ENCODE peak calls at places on chromosomes 6 and 20, in eight cellular contexts. T is PC-9; S is tibial artery; G is OCI-LY7; P is tibial nerve; N is right cardiac atrium; L is uterus; A is CD8-positive, alpha-beta memory T cell. J is an unnamed sample.

GRCh38 chr6:138520463-138520862 is 21.2 kb upstream of the NHSL1 start:
- DNase-seq in S (no peak), A (no peak), P (no peak), T (no peak), N (no peak), G (peak), L (no peak), J (no peak)

GRCh38 chr6:1993049-1993448 is 252.4 kb downstream of the GMDS start:
- DNase-seq in L (no peak), N (no peak), T (no peak), P (no peak), G (no peak), S (no peak), A (no peak), J (no peak)

GRCh38 chr20:63322146-63322922 is 29.3 kb downstream of the COL20A1 start:
- DNase-seq in T (no peak), G (no peak), N (no peak), P (no peak), S (peak), A (peak), L (no peak), J (no peak)

GRCh38 chr6:116106146-116106545 is 5.5 kb downstream of the NT5DC1 start:
- DNase-seq in P (no peak), T (no peak), N (no peak), A (no peak), G (no peak), L (no peak), S (no peak), J (peak)

GRCh38 chr6:16243055-16243454 is 4.7 kb downstream of the GMPR start:
- DNase-seq in P (no peak), G (no peak), S (peak), A (no peak), N (no peak), L (no peak), T (no peak), J (no peak)

GRCh38 chr6:42740725-42741124 is 5.2 kb downstream of the TBCC start:
- DNase-seq in P (no peak), N (no peak), G (no peak), T (no peak), A (no peak), L (no peak), S (no peak), J (no peak)

GRCh38 chr20:49420811-49421295 is 61.6 kb downstream of the KCNB1 start:
- DNase-seq in A (no peak), P (peak), T (no peak), L (peak), G (no peak), N (no peak), S (peak), J (no peak)

GRCh38 chr20:63268256-63268655 is 4.4 kb upstream of the ARFGAP1 start:
- DNase-seq in S (no peak), P (no peak), N (no peak), L (no peak), G (no peak), A (no peak), T (no peak), J (no peak)

GRCh38 chr6:57064809-57065208 is 18.3 kb downstream of the KIAA1586 start:
- DNase-seq in G (no peak), N (no peak), T (no peak), A (no peak), L (no peak), S (no peak), P (no peak), J (no peak)

GRCh38 chr20:32485770-32486248 is 99.3 kb downstream of the NOL4L start:
- DNase-seq in N (no peak), S (no peak), L (no peak), A (no peak), T (no peak), G (no peak), P (no peak), J (no peak)

GRCh38 chr6:85747654-85748053 is 105.0 kb upstream of the SYNCRIP start:
- DNase-seq in P (no peak), T (peak), S (no peak), L (no peak), A (no peak), G (no peak), N (no peak), J (no peak)

GRCh38 chr6:85751374-85752055 is 108.8 kb upstream of the SYNCRIP start:
- DNase-seq in T (no peak), G (no peak), P (no peak), S (no peak), A (no peak), L (no peak), N (no peak), J (peak)

GRCh38 chr6:85749236-85749635 is 106.5 kb upstream of the SYNCRIP start:
- DNase-seq in G (no peak), T (no peak), L (no peak), A (no peak), S (no peak), P (no peak), N (no peak), J (no peak)

GRCh38 chr6:85744571-85744970 is 101.9 kb upstream of the SYNCRIP start:
- DNase-seq in L (no peak), P (no peak), A (no peak), G (no peak), T (no peak), N (no peak), S (no peak), J (no peak)

GRCh38 chr6:85747093-85747492 is 104.4 kb upstream of the SYNCRIP start:
- DNase-seq in N (no peak), P (no peak), A (no peak), L (no peak), G (no peak), S (no peak), T (no peak), J (no peak)
- H3K27ac ChIP-seq in N (no peak), P (no peak), A (no peak), L (no peak), G (no peak), S (no peak), T (peak), J (no peak)

GRCh38 chr6:33967266-33967767 is 163.5 kb upstream of the MLN start:
- DNase-seq in G (no peak), N (no peak), P (no peak), L (no peak), A (no peak), S (peak), T (no peak), J (no peak)

GRCh38 chr6:33971580-33971979 is 167.8 kb upstream of the MLN start:
- DNase-seq in G (no peak), L (no peak), N (no peak), S (no peak), P (no peak), A (no peak), T (no peak), J (no peak)

GRCh38 chr6:33966536-33966935 is 162.7 kb upstream of the MLN start:
- DNase-seq in G (no peak), N (no peak), L (no peak), P (no peak), A (no peak), S (peak), T (no peak), J (no peak)

GRCh38 chr6:33965766-33966165 is 162.0 kb upstream of the MLN start:
- DNase-seq in T (no peak), A (no peak), S (peak), N (no peak), P (no peak), G (no peak), L (no peak), J (no peak)

GRCh38 chr6:33967966-33968724 is 164.3 kb upstream of the MLN start:
- DNase-seq in L (no peak), N (no peak), A (no peak), G (no peak), P (no peak), S (peak), T (no peak), J (peak)
- H3K27ac ChIP-seq in L (no peak), N (no peak), A (no peak), G (no peak), P (no peak), S (no peak), T (no peak), J (no peak)

GRCh38 chr20:61600061-61600460 is 348.0 kb downstream of the CDH4 start:
- DNase-seq in G (no peak), S (no peak), A (no peak), T (no peak), L (no peak), P (no peak), N (no peak), J (no peak)

GRCh38 chr20:61601361-61601760 is 349.3 kb downstream of the CDH4 start:
- DNase-seq in N (no peak), P (no peak), G (no peak), L (no peak), S (no peak), T (no peak), A (no peak), J (no peak)

GRCh38 chr20:61599061-61599930 is 347.2 kb downstream of the CDH4 start:
- DNase-seq in A (no peak), L (no peak), T (no peak), N (no peak), S (no peak), G (no peak), P (no peak), J (peak)

GRCh38 chr20:61603715-61604114 is 351.7 kb downstream of the CDH4 start:
- DNase-seq in T (no peak), P (no peak), L (no peak), A (no peak), S (no peak), N (no peak), G (no peak), J (no peak)

DNA sequence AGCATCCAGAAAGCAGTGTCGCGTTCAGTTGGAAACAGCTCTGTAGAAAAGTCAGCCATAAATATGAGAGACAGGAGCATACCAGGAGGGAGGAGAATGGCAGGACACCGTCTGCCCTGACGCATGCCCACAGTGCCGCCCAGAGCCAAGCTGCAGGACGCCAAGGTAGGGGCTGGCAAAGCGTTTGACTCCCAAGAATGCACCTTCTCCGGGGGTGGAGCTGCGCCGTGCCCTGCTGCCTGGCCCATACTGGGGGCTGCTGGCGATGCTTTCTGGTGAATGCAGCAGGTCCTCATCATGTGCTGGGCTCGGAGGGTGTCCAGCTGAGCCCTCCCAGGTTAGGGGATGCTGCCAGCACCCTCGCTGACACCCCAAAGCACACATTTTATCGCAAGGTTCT is 349.8 kb downstream of the CDH4 start:
- DNase-seq in G (no peak), T (no peak), N (no peak), S (no peak), A (no peak), P (no peak), L (no peak), J (no peak)
- H3K27ac ChIP-seq in G (no peak), T (no peak), N (no peak), S (no peak), A (no peak), P (no peak), L (no peak), J (no peak)

GRCh38 chr20:5065489-5066383 is 54.0 kb downstream of the PCNA start:
- DNase-seq in P (no peak), A (no peak), N (peak), T (peak), S (peak), G (no peak), L (no peak), J (no peak)
- H3K27ac ChIP-seq in P (no peak), A (no peak), N (no peak), T (peak), S (peak), G (no peak), L (no peak), J (no peak)

GRCh38 chr6:108895591-108895990 is 47.4 kb downstream of the ARMC2 start:
- DNase-seq in P (no peak), L (no peak), A (no peak), N (no peak), S (no peak), T (no peak), G (no peak), J (no peak)
- H3K27ac ChIP-seq in P (peak), L (no peak), A (peak), N (no peak), S (peak), T (peak), G (no peak), J (no peak)

GRCh38 chr6:143264291-143264834 is 186.1 kb downstream of the ADAT2 start:
- DNase-seq in G (no peak), A (no peak), S (no peak), P (no peak), T (no peak), N (no peak), L (no peak), J (peak)

GRCh38 chr6:143262859-143263258 is 187.6 kb downstream of the ADAT2 start:
- DNase-seq in S (no peak), N (no peak), G (no peak), L (no peak), T (no peak), P (no peak), A (no peak), J (no peak)

GRCh38 chr6:143258945-143259344 is 191.6 kb downstream of the ADAT2 start:
- DNase-seq in L (no peak), N (no peak), T (no peak), S (no peak), P (no peak), G (peak), A (no peak), J (no peak)

GRCh38 chr6:143262037-143262436 is 188.5 kb downstream of the ADAT2 start:
- DNase-seq in S (no peak), N (no peak), T (no peak), A (no peak), G (no peak), L (no peak), P (no peak), J (no peak)

DNA sequence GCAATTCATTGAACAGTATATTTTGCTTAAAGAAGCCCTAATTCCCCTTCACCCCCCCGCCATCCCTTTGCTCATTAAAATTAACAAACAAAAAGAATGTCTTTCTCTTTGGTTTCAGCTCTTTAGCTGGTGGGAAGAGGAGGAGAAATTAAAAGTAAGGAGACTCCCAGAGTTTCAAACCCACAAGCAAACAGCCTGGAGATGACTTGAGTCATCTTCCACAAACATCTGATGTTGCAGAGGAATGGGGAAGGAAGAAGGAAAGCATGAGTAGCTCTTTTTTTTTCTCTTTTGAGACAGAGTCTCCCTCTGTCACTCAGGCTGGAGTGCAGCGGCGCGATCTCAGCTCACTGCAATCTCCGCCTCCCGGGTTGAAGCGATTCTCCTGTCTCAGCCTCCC is 189.6 kb downstream of the ADAT2 start:
- DNase-seq in P (no peak), A (no peak), S (no peak), T (peak), G (no peak), N (no peak), L (no peak), J (no peak)
- H3K27ac ChIP-seq in P (no peak), A (no peak), S (no peak), T (no peak), G (no peak), N (no peak), L (no peak), J (no peak)

GRCh38 chr20:17584684-17585083 is 14.8 kb downstream of the DSTN start:
- DNase-seq in N (no peak), T (no peak), A (no peak), G (no peak), P (no peak), L (no peak), S (no peak), J (no peak)

GRCh38 chr20:17580905-17581304 is 11.0 kb downstream of the DSTN start:
- DNase-seq in N (no peak), G (no peak), P (no peak), A (no peak), L (no peak), S (no peak), T (no peak), J (no peak)

GRCh38 chr20:17576215-17576614 is 6.3 kb downstream of the DSTN start:
- DNase-seq in G (no peak), P (no peak), S (no peak), A (no peak), N (no peak), T (no peak), L (no peak), J (no peak)

GRCh38 chr20:17583126-17583525 is 13.3 kb downstream of the DSTN start:
- DNase-seq in G (no peak), T (no peak), N (no peak), A (no peak), L (no peak), P (no peak), S (no peak), J (no peak)

DNA sequence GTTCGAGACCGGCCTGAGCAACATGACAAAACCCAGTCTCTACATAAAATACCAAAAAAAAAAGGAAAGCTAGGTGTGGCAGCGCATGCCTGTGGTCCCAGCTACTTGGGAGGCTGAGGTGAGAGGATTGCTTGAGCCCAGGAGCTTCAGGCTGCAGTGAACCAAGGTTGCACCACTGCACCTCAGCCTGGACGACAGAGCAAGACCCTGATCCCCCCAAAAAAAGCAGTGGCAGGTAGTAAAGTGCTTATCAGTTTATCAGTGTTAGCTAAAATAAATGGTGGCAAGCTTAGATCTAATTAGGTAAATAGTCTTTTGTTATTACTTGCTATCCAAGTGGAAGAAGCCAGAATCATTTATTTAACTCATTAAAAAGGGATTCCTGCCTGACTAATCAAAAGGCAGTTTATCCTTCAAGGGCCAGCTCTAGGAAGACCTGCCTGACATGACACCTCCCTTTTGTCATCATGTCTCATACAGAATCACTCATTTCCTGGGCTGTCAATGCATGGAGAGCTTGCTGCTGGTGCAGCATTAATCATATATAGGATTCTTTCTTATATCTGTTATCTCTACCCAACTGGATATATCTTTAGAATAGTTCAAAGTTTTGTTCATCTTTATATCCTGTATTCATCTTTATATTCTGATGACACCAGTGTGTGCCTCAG is 9.6 kb downstream of the DSTN start:
- DNase-seq in P (no peak), L (no peak), S (no peak), A (no peak), N (no peak), T (no peak), G (no peak), J (no peak)
- H3K27ac ChIP-seq in P (no peak), L (no peak), S (peak), A (no peak), N (no peak), T (no peak), G (no peak), J (no peak)

J was measured in A673.